ENCODE peak calls at places on chromosome 1, in seven cellular contexts. M is IMR-90, A is neuronal stem cell, J is H9, W is mesenchymal stem cell, R is H1, Z is trophoblast cell. O is an unnamed sample. For H3K79me1, the result is how much of the 10 kb centered on the place peaks cover.

GRCh38 chr1:21933397-21934248 is 3.5 kb downstream of the HSPG2 start:
- DNase-seq in M (no peak), A (no peak), J (peak), W (no peak), R (no peak), Z (peak), O (peak)

GRCh38 chr1:162997499-162998285 is 71.5 kb upstream of the RGS4 start:
- DNase-seq in M (peak), A (no peak), J (no peak), W (peak), R (no peak), Z (no peak), O (no peak)

GRCh38 chr1:74468982-74469603 is 43.3 kb downstream of the LRRC53 start:
- DNase-seq in M (peak), A (peak), J (no peak), W (peak), R (no peak), Z (peak), O (peak)

GRCh38 chr1:168421399-168422004 is 122.3 kb downstream of the XCL2 start:
- DNase-seq in M (no peak), A (no peak), J (no peak), W (peak), R (no peak), Z (no peak), O (no peak)

GRCh38 chr1:100583827-100584226 is 45.9 kb downstream of the GPR88 start:
- DNase-seq in M (no peak), A (no peak), J (no peak), W (peak), R (no peak), Z (no peak), O (no peak)

GRCh38 chr1:81876901-81877750 is 76.4 kb downstream of the ADGRL2 start:
- DNase-seq in M (peak), A (no peak), J (no peak), W (peak), R (no peak), Z (no peak), O (no peak)

GRCh38 chr1:174701565-174701964 is 253.8 kb downstream of the GPR52 start:
- DNase-seq in M (no peak), A (no peak), J (no peak), W (no peak), R (no peak), Z (no peak), O (no peak)

GRCh38 chr1:6205849-6206845 is at the start of gene RNF207:
- DNase-seq in M (peak), A (no peak), J (peak), W (peak), R (peak), Z (peak), O (peak)

GRCh38 chr1:76607712-76608111 is 259.6 kb upstream of the ST6GALNAC5 start:
- DNase-seq in M (no peak), A (no peak), J (no peak), W (no peak), R (no peak), Z (no peak), O (peak)

GRCh38 chr1:230171337-230172015 is 104.4 kb downstream of the GALNT2 start:
- DNase-seq in M (peak), A (no peak), J (peak), W (no peak), R (no peak), Z (no peak), O (no peak)

GRCh38 chr1:45608475-45609156 is 15.2 kb downstream of the CCDC17 start:
- DNase-seq in M (no peak), A (no peak), J (no peak), W (no peak), R (no peak), Z (no peak), O (no peak)

GRCh38 chr1:20725189-20726106 is 7.1 kb downstream of the SH2D5 start:
- DNase-seq in M (peak), A (no peak), J (peak), W (peak), R (no peak), Z (no peak), O (peak)

GRCh38 chr1:26581287-26581651 is 51.7 kb downstream of the RPS6KA1 start:
- DNase-seq in M (no peak), A (no peak), J (no peak), W (no peak), R (no peak), Z (no peak), O (no peak)

GRCh38 chr1:42658880-42659337 is 686 bp downstream of the PPIH start:
- DNase-seq in M (peak), A (no peak), J (peak), W (peak), R (no peak), Z (peak), O (no peak)

GRCh38 chr1:175221548-175222175 is 29.1 kb upstream of the KIAA0040 start:
- DNase-seq in M (no peak), A (no peak), J (peak), W (no peak), R (peak), Z (peak), O (peak)

GRCh38 chr1:52767881-52768280 is 41.6 kb downstream of the ZYG11B start:
- DNase-seq in M (no peak), A (no peak), J (no peak), W (no peak), R (no peak), Z (no peak), O (no peak)
- H3K79me1 ChIP-seq in M (half or more), A (under half), J (under half), W (under half), R (under half), Z (under half), O (under half)

GRCh38 chr1:111454859-111455641 is 5.8 kb downstream of the ATP5PB start:
- DNase-seq in M (peak), A (no peak), J (no peak), W (no peak), R (no peak), Z (no peak), O (no peak)
- H3K23ac ChIP-seq in M (no peak), A (no peak), J (no peak), W (no peak), R (no peak), Z (no peak), O (no peak)

GRCh38 chr1:150720098-150720497 is 597 bp downstream of the HORMAD1 start:
- DNase-seq in M (no peak), A (no peak), J (no peak), W (no peak), R (no peak), Z (peak), O (no peak)
- H3K79me1 ChIP-seq in M (under half), A (under half), J (under half), W (under half), R (under half), Z (under half), O (under half)

GRCh38 chr1:39152923-39153322 is 51.6 kb upstream of the MACF1 start:
- DNase-seq in M (no peak), A (no peak), J (no peak), W (no peak), R (no peak), Z (no peak), O (no peak)
- H3K23ac ChIP-seq in M (peak), A (no peak), J (no peak), W (no peak), R (no peak), Z (no peak), O (no peak)

GRCh38 chr1:48207536-48208075 is 14.9 kb upstream of the SLC5A9 start:
- DNase-seq in M (no peak), A (no peak), J (no peak), W (no peak), R (peak), Z (no peak), O (no peak)

GRCh38 chr1:48208251-48208650 is 14.3 kb upstream of the SLC5A9 start:
- DNase-seq in M (no peak), A (no peak), J (peak), W (no peak), R (peak), Z (no peak), O (peak)

GRCh38 chr1:48207131-48207530 is 15.4 kb upstream of the SLC5A9 start:
- DNase-seq in M (no peak), A (no peak), J (no peak), W (no peak), R (peak), Z (no peak), O (no peak)

GRCh38 chr1:48206371-48206770 is 16.1 kb upstream of the SLC5A9 start:
- DNase-seq in M (no peak), A (no peak), J (no peak), W (no peak), R (no peak), Z (no peak), O (no peak)

GRCh38 chr1:48208652-48209051 is 13.9 kb upstream of the SLC5A9 start:
- DNase-seq in M (no peak), A (no peak), J (no peak), W (no peak), R (peak), Z (no peak), O (peak)
- H3K79me1 ChIP-seq in M (under half), A (under half), J (under half), W (under half), R (under half), Z (under half), O (under half)

GRCh38 chr1:219967361-219967760 is 39.0 kb upstream of the SLC30A10 start:
- DNase-seq in M (no peak), A (no peak), J (no peak), W (no peak), R (no peak), Z (no peak), O (no peak)
- H3K23ac ChIP-seq in M (no peak), A (no peak), J (no peak), W (no peak), R (no peak), Z (no peak), O (no peak)

GRCh38 chr1:24392604-24392946 is 21.0 kb downstream of the STPG1 start:
- DNase-seq in M (no peak), A (no peak), J (no peak), W (peak), R (no peak), Z (no peak), O (no peak)
- H3K79me1 ChIP-seq in M (under half), A (under half), J (under half), W (under half), R (under half), Z (under half), O (under half)

GRCh38 chr1:177181631-177182291 is 11.0 kb downstream of the BRINP2 start:
- DNase-seq in M (peak), A (peak), J (peak), W (peak), R (peak), Z (peak), O (peak)
- H3K23ac ChIP-seq in M (no peak), A (no peak), J (no peak), W (no peak), R (no peak), Z (no peak), O (no peak)

DNA sequence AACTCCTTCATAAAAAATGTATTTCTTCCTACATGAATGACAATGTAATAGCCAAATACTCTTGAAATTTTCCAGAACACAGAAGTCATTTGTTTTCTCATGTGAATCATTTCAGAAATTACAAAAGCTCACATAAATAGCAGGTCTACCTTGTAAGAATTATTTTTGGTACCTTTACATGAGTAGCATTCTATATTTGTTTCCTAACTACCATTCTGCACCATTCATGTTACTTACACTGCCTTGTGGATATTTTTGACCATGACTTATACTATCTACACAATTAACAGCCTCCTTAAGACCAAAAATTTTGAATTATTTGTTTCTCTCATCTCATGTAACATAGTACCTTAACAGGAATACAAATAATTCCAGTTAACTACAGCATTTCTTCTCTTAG is 109.6 kb downstream of the ENAH start:
- DNase-seq in M (no peak), A (no peak), J (no peak), W (no peak), R (no peak), Z (no peak), O (no peak)
- H3K79me1 ChIP-seq in M (half or more), A (under half), J (under half), W (under half), R (under half), Z (under half), O (under half)

DNA sequence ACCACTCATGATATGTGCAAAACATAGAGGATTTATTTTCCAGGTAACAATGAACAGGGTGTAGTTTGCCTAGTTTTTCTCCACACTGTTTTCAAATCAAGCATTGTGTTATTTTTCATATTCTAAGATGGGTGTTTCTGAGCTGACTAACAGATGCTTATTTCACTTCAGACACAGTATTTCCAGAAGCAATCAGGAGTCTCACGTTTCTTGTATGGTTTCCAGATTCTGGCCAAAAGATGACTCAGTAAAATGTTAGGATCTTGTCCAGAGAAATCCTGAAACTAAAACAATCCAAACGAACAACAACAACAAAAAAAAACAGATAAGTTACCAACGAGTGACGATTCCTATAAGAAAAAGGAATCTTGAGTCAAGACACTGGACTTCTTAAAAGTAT is 5.3 kb downstream of the UTS2 start:
- DNase-seq in M (peak), A (no peak), J (no peak), W (peak), R (no peak), Z (peak), O (no peak)
- H3K23ac ChIP-seq in M (no peak), A (no peak), J (no peak), W (no peak), R (no peak), Z (no peak), O (no peak)